ENCODE peak calls at places on chromosomes 13 and 19, in ten cellular contexts. H is DMS153, W is fibroblast of mammary gland, Y is gastrocnemius medialis, A is PC-9, U is caudate nucleus, E is mesendoderm, V is fibroblast of the aortic adventitia, G is AG08396, J is AG09309. M is an unnamed sample.

GRCh38 chr19:43148233-43148632 is 38.1 kb downstream of the PSG5 start:
- DNase-seq in H (peak), W (peak), Y (no peak), A (no peak), U (no peak), E (no peak), V (peak), G (peak), J (peak), M (no peak)

GRCh38 chr19:9854282-9854846 is 19.2 kb downstream of the PIN1 start:
- DNase-seq in H (no peak), W (no peak), Y (no peak), A (no peak), U (no peak), E (no peak), V (no peak), G (no peak), J (no peak), M (no peak)

GRCh38 chr19:5269926-5270325 is 70.7 kb downstream of the PTPRS start:
- DNase-seq in H (no peak), W (no peak), Y (no peak), A (no peak), U (no peak), E (no peak), V (no peak), G (no peak), J (no peak), M (no peak)

GRCh38 chr19:51550848-51551672 is 19.6 kb upstream of the SIGLEC6 start:
- DNase-seq in H (no peak), W (no peak), Y (no peak), A (no peak), U (no peak), E (no peak), V (no peak), G (no peak), J (no peak), M (no peak)

GRCh38 chr13:28440774-28441532 is 54.0 kb downstream of the FLT1 start:
- DNase-seq in H (peak), W (no peak), Y (no peak), A (no peak), U (no peak), E (no peak), V (no peak), G (no peak), J (no peak), M (no peak)

GRCh38 chr19:5308471-5309437 is 31.9 kb downstream of the PTPRS start:
- DNase-seq in H (peak), W (peak), Y (no peak), A (no peak), U (no peak), E (peak), V (peak), G (peak), J (no peak), M (peak)

GRCh38 chr19:5307655-5308054 is 33.0 kb downstream of the PTPRS start:
- DNase-seq in H (no peak), W (no peak), Y (no peak), A (no peak), U (no peak), E (no peak), V (no peak), G (no peak), J (no peak), M (no peak)

GRCh38 chr19:50921391-50922315 is 10.5 kb upstream of the KLK4 start:
- DNase-seq in H (peak), W (peak), Y (no peak), A (no peak), U (no peak), E (no peak), V (peak), G (no peak), J (no peak), M (no peak)

GRCh38 chr13:95039415-95039814 is 261.8 kb downstream of the ABCC4 start:
- DNase-seq in H (no peak), W (peak), Y (no peak), A (no peak), U (no peak), E (no peak), V (no peak), G (no peak), J (no peak), M (no peak)

GRCh38 chr19:14580623-14581237 is 2.2 kb upstream of the CLEC17A start:
- DNase-seq in H (no peak), W (no peak), Y (no peak), A (no peak), U (no peak), E (no peak), V (no peak), G (no peak), J (no peak), M (no peak)

GRCh38 chr13:113630804-113631203 is 27.2 kb downstream of the ATP4B start:
- DNase-seq in H (no peak), W (no peak), Y (no peak), A (no peak), U (no peak), E (no peak), V (no peak), G (no peak), J (no peak), M (no peak)

GRCh38 chr19:14536926-14537692 is 7.7 kb downstream of the TECR start:
- DNase-seq in H (no peak), W (peak), Y (no peak), A (peak), U (no peak), E (peak), V (peak), G (peak), J (no peak), M (no peak)

GRCh38 chr19:35347171-35347929 is at the start of gene FFAR1:
- DNase-seq in H (no peak), W (no peak), Y (no peak), A (no peak), U (no peak), E (no peak), V (no peak), G (no peak), J (no peak), M (no peak)

GRCh38 chr19:11405846-11406643 is 13.1 kb downstream of the RGL3 start:
- DNase-seq in H (no peak), W (peak), Y (no peak), A (no peak), U (no peak), E (peak), V (no peak), G (no peak), J (no peak), M (no peak)

GRCh38 chr13:111874981-111875380 is 192.0 kb upstream of the SOX1 start:
- DNase-seq in H (no peak), W (no peak), Y (no peak), A (no peak), U (no peak), E (no peak), V (no peak), G (no peak), J (no peak), M (no peak)

GRCh38 chr13:41456768-41457588 is at the start of gene RGCC:
- DNase-seq in H (peak), W (peak), Y (peak), A (peak), U (peak), E (peak), V (no peak), G (peak), J (no peak), M (no peak)

GRCh38 chr19:12365094-12365371 is 450 bp downstream of the ZNF442 start:
- DNase-seq in H (no peak), W (peak), Y (no peak), A (no peak), U (no peak), E (peak), V (peak), G (peak), J (no peak), M (no peak)

GRCh38 chr19:6232567-6232966 is 47.2 kb downstream of the MLLT1 start:
- DNase-seq in H (no peak), W (peak), Y (no peak), A (no peak), U (no peak), E (no peak), V (peak), G (peak), J (peak), M (no peak)

GRCh38 chr13:90800082-90800746 is 547.3 kb upstream of the MIR17HG start:
- DNase-seq in H (no peak), W (no peak), Y (peak), A (no peak), U (no peak), E (no peak), V (no peak), G (no peak), J (no peak), M (peak)

GRCh38 chr13:29481603-29482002 is 113.9 kb downstream of the SLC7A1 start:
- DNase-seq in H (no peak), W (no peak), Y (no peak), A (no peak), U (no peak), E (no peak), V (no peak), G (no peak), J (no peak), M (no peak)

GRCh38 chr13:73647417-73647816 is 486.8 kb downstream of the KLF12 start:
- DNase-seq in H (no peak), W (no peak), Y (no peak), A (no peak), U (no peak), E (no peak), V (no peak), G (no peak), J (no peak), M (no peak)